ENCODE peak calls at places on chromosomes 4 and X, in four cellular contexts. D is Caco-2, C is body of pancreas, K is AG04450. R is an unnamed sample. For H3K27me3, the result is how much of the 10 kb centered on the place peaks cover.

GRCh38 chr4:69054578-69055200 is 41.6 kb upstream of the UGT2B7 start:
- DNase-seq in D (no peak), C (peak), K (peak), R (peak)

GRCh38 chr4:26873391-26874026 is 12.9 kb downstream of the STIM2 start:
- DNase-seq in D (no peak), C (no peak), K (no peak), R (no peak)

GRCh38 chr4:82797591-82798081 is 960 bp downstream of the SCD5 start:
- DNase-seq in D (peak), C (peak), K (no peak), R (no peak)

GRCh38 chrX:155767101-155767878 is 113.9 kb upstream of the VAMP7 start:
- DNase-seq in D (peak), C (peak), K (peak), R (peak)

GRCh38 chrX:87702795-87703194 is 185.2 kb downstream of the KLHL4 start:
- DNase-seq in D (no peak), C (no peak), K (no peak), R (no peak)

GRCh38 chr4:94076498-94076897 is 131.2 kb upstream of the SMARCAD1 start:
- DNase-seq in D (no peak), C (no peak), K (no peak), R (no peak)

GRCh38 chrX:80237072-80237471 is 183.2 kb upstream of the TENT5D start:
- DNase-seq in D (no peak), C (no peak), K (no peak), R (no peak)

GRCh38 chr4:48167538-48168263 is 33.7 kb upstream of the TXK start:
- DNase-seq in D (no peak), C (no peak), K (no peak), R (no peak)

GRCh38 chr4:10821826-10822225 is 137.3 kb upstream of the CLNK start:
- DNase-seq in D (no peak), C (no peak), K (no peak), R (no peak)

GRCh38 chrX:113980953-113981352 is 602.9 kb upstream of the HTR2C start:
- DNase-seq in D (no peak), C (no peak), K (no peak), R (no peak)

GRCh38 chrX:144616317-144616716 is 631.0 kb upstream of the SPANXN1 start:
- DNase-seq in D (no peak), C (no peak), K (no peak), R (no peak)

DNA sequence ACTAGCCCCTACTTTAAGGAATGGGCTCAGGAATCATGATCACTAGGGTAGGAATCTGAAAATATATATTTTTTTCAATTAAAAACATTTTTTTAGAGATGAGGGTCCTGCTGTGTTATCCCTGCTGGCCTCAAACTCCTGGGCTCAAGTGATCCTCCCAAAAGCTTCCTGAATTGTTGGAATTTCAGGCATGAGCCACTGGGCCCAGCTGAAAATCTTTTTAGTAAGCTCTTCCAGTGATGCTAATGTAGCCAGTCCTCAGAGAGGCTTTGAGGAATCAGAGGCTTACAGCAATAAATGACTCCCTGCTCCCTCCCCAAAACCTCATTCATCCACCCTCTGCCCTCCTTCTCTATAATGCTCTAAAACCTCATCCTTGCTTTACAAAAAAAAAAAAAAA is 129.5 kb downstream of the ZIC3 start:
- DNase-seq in D (no peak), C (no peak), K (no peak), R (no peak)
- H3K27me3 ChIP-seq in D (under half), C (under half), K (under half), R (under half)

GRCh38 chrX:100408643-100409315 is 1.3 kb downstream of the PCDH19 start:
- DNase-seq in D (no peak), C (no peak), K (no peak), R (no peak)

GRCh38 chrX:100409316-100410082 is 574 bp downstream of the PCDH19 start:
- DNase-seq in D (no peak), C (no peak), K (no peak), R (no peak)

GRCh38 chrX:100411802-100412333 is 1.8 kb upstream of the PCDH19 start:
- DNase-seq in D (no peak), C (no peak), K (no peak), R (no peak)

GRCh38 chrX:100410901-100411801 is 1.1 kb upstream of the PCDH19 start:
- DNase-seq in D (no peak), C (no peak), K (no peak), R (no peak)

DNA sequence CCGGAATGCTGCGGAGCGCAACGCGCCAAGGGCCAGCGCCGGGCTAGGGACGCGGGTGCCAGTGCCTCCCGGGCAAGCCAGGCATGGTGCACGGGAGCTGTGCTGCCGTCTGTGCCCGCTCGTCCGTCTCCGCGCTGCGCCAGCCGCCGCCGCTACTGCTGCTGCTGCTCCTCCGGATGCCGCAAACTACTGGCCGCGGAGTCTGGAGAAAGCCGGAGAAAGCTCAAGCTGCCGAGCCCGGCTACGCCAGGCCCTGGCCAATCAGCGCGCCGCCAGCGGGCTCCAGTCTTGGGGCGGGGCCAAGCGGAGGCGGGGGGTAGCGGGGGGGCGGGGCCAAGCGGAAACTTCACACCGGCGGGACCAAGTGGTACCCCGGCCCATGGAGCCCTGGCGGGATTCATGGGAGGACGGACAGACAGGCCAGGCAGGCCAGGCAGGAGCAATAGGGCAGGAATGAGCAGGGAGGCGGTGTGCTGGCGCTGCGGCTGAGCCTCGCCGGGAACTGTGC is at the start of gene PCDH19:
- DNase-seq in D (peak), C (peak), K (no peak), R (no peak)
- H3K27me3 ChIP-seq in D (under half), C (under half), K (under half), R (under half)

GRCh38 chrX:53379747-53380146 is 42.7 kb downstream of the SMC1A start:
- DNase-seq in D (no peak), C (no peak), K (no peak), R (no peak)

GRCh38 chrX:53377464-53377863 is 45.0 kb downstream of the SMC1A start:
- DNase-seq in D (no peak), C (no peak), K (no peak), R (no peak)

GRCh38 chrX:53374923-53375322 is 47.5 kb downstream of the SMC1A start:
- DNase-seq in D (no peak), C (no peak), K (no peak), R (no peak)

GRCh38 chrX:53383376-53384087 is 38.9 kb downstream of the SMC1A start:
- DNase-seq in D (no peak), C (no peak), K (no peak), R (no peak)

GRCh38 chrX:53379008-53379710 is 43.3 kb downstream of the SMC1A start:
- DNase-seq in D (no peak), C (no peak), K (no peak), R (no peak)
- H3K27me3 ChIP-seq in D (under half), C (under half), K (under half), R (under half)

GRCh38 chr4:153785830-153786721 is 2.8 kb downstream of the SFRP2 start:
- DNase-seq in D (no peak), C (no peak), K (no peak), R (no peak)
- H3K27me3 ChIP-seq in D (under half), C (under half), K (under half), R (under half)